ENCODE peak calls at places on chromosomes 6 and 20, in four cellular contexts. P is K562, E is HL-60, N is prostate gland. I is an unnamed sample.

GRCh38 chr6:56683882-56684281 is 41.2 kb upstream of the DST start:
- DNase-seq in E (no peak), N (peak), P (no peak), I (no peak)

GRCh38 chr6:43078651-43079050 is 2.5 kb downstream of the PTK7 start:
- DNase-seq in N (no peak), E (no peak), P (no peak), I (no peak)

GRCh38 chr6:31887173-31887572 is 8.4 kb upstream of the SLC44A4 start:
- DNase-seq in P (no peak), N (no peak), E (no peak), I (no peak)

GRCh38 chr6:149482542-149483261 is 2.1 kb downstream of the ZC3H12D start:
- DNase-seq in P (no peak), E (peak), N (no peak), I (no peak)

GRCh38 chr6:34463299-34463698 is 2.6 kb upstream of the PACSIN1 start:
- DNase-seq in P (no peak), E (no peak), N (no peak), I (no peak)

GRCh38 chr6:125985522-125985921 is 818 bp upstream of the TRMT11 start:
- DNase-seq in E (no peak), P (peak), N (no peak), I (no peak)

GRCh38 chr6:51283723-51284122 is 465.1 kb downstream of the TFAP2B start:
- DNase-seq in N (no peak), P (no peak), E (peak), I (no peak)

GRCh38 chr6:68059894-68060293 is 575.2 kb upstream of the ADGRB3 start:
- DNase-seq in E (no peak), N (no peak), P (no peak), I (no peak)

GRCh38 chr6:36247691-36248090 is 22.2 kb upstream of the PNPLA1 start:
- DNase-seq in P (no peak), E (no peak), N (no peak), I (no peak)

GRCh38 chr6:37919417-37920157 is 100.1 kb downstream of the ZFAND3 start:
- DNase-seq in P (no peak), E (no peak), N (no peak), I (no peak)

GRCh38 chr20:35561268-35561667 is 19.4 kb downstream of the ERGIC3 start:
- DNase-seq in N (no peak), E (peak), P (peak), I (no peak)

GRCh38 chr6:111944541-111944940 is 71.3 kb upstream of the FYN start:
- DNase-seq in N (no peak), P (no peak), E (no peak), I (no peak)

GRCh38 chr6:166588691-166589333 is 2.3 kb upstream of the RAMACL start:
- DNase-seq in P (no peak), E (peak), N (no peak), I (no peak)

GRCh38 chr20:58128635-58129625 is 99.5 kb downstream of the ANKRD60 start:
- DNase-seq in N (no peak), E (no peak), P (no peak), I (no peak)

GRCh38 chr20:46520976-46521579 is 7.7 kb upstream of the ZNF334 start:
- DNase-seq in N (peak), E (peak), P (peak), I (peak)

GRCh38 chr6:73264446-73264845 is 1.4 kb upstream of the KHDC1 start:
- DNase-seq in E (no peak), N (peak), P (no peak), I (no peak)

GRCh38 chr6:73263570-73263909 is 544 bp upstream of the KHDC1 start:
- DNase-seq in E (no peak), N (no peak), P (peak), I (no peak)

GRCh38 chr6:73258721-73259120 is 4.3 kb downstream of the KHDC1 start:
- DNase-seq in N (no peak), E (no peak), P (no peak), I (no peak)

GRCh38 chr6:73262701-73263569 is at the start of gene KHDC1:
- DNase-seq in N (peak), P (peak), E (peak), I (no peak)
- TF ChIP-seq POLR2AphosphoS5 in N (no peak), P (no peak), E (no peak), I (no peak)

GRCh38 chr6:1346556-1347186 is 34.8 kb downstream of the FOXQ1 start:
- DNase-seq in E (no peak), N (no peak), P (no peak), I (no peak)
- TF ChIP-seq POLR2AphosphoS5 in E (no peak), N (no peak), P (no peak), I (no peak)

DNA sequence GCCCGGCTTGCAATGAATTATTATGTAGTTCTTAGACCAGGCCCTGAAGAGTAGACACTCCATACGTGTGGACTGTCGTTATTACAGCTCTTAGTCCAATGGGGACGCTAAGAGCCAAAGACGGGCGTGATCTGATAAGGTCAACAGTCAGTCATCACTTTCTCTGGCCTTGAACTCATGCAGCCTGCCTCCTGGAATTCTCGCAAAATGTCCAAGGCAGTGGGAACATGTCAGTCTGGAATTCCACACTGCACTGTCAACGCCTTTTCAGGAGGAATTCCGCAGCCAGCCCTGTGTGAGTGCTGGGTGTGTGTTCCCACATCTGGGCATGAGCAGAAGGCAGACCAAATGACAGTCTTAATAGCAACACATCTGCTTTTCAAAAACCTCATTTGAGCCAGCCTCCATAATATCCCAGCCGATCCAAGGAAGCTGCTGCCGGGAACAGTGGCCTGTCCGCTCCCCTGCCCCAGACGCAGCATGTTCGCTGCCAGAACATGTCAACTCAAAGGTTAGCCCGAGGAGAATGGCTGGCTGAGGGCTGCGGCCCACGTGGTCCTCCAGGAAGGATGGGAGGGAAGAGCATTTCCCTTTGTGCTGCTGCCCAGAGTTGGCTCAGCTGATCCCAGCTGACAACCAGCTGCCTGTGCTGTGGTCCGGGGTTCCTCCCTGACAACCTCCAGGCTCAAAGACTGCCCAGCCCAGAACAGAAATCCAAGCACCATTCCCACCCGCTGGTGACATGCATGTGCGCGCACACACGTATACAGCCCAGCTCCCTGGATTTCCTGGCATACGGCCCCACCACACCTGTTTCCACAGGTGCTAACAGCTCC is 103.1 kb downstream of the SULF2 start:
- DNase-seq in P (no peak), N (no peak), E (no peak), I (no peak)
- TF ChIP-seq POLR2AphosphoS5 in P (no peak), N (peak), E (no peak), I (no peak)

DNA sequence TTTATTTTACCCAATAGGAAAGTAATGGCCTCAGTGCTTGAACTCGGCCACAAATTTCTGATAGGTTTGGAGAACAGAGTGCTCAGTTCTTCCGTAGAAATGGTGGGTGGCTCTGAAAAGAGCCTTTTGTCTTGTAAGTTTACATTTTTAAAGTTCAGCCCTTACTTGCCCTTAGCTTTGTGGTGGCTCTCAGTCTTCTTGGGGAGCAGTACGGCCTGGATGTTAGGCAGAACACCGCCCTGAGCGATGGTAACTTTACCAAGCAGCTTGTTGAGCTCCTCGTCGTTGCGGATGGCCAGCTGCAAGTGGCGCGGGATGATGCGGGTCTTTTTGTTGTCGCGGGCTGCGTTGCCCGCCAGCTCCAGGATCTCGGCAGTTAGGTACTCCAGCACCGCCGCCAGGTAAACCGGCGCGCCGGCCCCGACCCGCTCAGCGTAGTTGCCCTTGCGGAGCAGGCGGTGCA is 19.6 kb downstream of the OR2B2 start:
- DNase-seq in P (no peak), N (no peak), E (no peak), I (peak)
- TF ChIP-seq POLR2AphosphoS5 in P (no peak), N (no peak), E (peak), I (no peak)

DNA sequence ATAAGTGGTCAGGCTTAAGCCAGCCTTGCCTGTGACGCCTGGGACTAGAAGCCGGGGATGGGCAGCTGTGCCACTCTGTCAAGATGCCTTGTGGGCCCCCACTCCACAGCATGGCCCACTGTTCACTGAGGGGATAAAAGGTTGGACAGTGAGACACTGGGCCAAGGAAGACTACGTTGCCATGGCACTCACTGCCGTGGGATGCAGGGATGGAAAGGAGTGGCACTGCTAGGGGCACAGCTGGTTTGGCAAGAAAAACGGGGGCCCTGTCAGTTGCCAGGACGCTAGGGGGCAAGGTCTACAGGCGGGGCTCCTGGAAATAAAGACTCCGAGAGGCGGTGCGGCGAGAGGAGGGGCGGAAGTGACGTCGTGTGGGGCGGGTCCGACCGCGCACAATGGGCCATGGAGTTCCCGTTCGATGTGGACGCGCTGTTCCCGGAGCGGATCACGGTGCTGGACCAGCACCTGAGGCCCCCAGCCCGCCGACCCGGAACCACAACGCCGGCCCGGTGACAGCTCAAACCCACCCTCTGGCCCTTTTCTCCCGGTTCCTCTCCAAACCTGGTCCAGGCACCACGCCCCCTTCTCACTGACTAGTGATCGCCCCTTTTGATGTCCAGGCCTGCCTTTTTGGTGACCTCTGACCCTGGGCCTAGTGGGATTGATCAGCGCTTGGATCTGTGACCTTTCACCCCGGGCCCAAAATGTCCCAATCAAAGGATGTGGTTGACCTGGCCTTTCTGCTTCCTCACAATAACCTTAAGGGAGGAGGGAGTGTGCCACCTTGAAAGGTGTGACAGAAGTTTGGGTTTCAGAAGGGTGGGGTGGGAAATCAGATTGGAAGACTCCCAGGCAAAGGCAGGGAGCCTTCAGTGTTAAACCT is at the start of gene ATAT1:
- DNase-seq in P (peak), E (peak), N (peak), I (peak)
- TF ChIP-seq POLR2AphosphoS5 in P (peak), E (peak), N (peak), I (peak)

GRCh38 chr6:40738551-40738950 is 151.4 kb upstream of the LRFN2 start:
- DNase-seq in P (no peak), E (no peak), N (no peak), I (no peak)

GRCh38 chr6:40743690-40744446 is 156.7 kb upstream of the LRFN2 start:
- DNase-seq in P (peak), N (no peak), E (no peak), I (no peak)

GRCh38 chr6:40740518-40740917 is 153.4 kb upstream of the LRFN2 start:
- DNase-seq in P (no peak), E (no peak), N (no peak), I (no peak)

GRCh38 chr6:40744835-40745234 is 157.7 kb upstream of the LRFN2 start:
- DNase-seq in P (no peak), E (no peak), N (no peak), I (no peak)

GRCh38 chr6:40743226-40743625 is 156.1 kb upstream of the LRFN2 start:
- DNase-seq in P (peak), E (no peak), N (no peak), I (no peak)
- TF ChIP-seq POLR2AphosphoS5 in P (no peak), E (no peak), N (no peak), I (no peak)

GRCh38 chr20:59333928-59334327 is 33.5 kb downstream of the EDN3 start:
- DNase-seq in N (no peak), E (no peak), P (no peak), I (no peak)
- TF ChIP-seq POLR2AphosphoS5 in N (no peak), E (no peak), P (no peak), I (no peak)

I was measured in HCT116.